ENCODE peak calls at places on chromosomes 16 and 17, in nine cellular contexts. G is Peyer's patch, C is A549, K is upper lobe of left lung, F is sigmoid colon, V is HCT116, S is esophagus squamous epithelium, E is lower leg skin, U is ovary. X is an unnamed sample.

GRCh38 chr17:73208139-73208827 is 15.4 kb downstream of the COG1 start:
- DNase-seq in G (no peak), C (no peak), K (no peak), F (no peak), V (no peak), S (no peak), E (no peak), U (no peak), X (no peak)

GRCh38 chr16:47374629-47375028 is 86.2 kb downstream of the ITFG1 start:
- DNase-seq in G (no peak), C (no peak), K (no peak), F (no peak), V (no peak), S (no peak), E (no peak), U (no peak), X (no peak)

GRCh38 chr17:67442787-67443624 is 65.9 kb downstream of the PITPNC1 start:
- DNase-seq in G (no peak), C (no peak), K (no peak), F (no peak), V (no peak), S (no peak), E (no peak), U (no peak), X (no peak)

GRCh38 chr17:65115721-65116312 is 21.4 kb upstream of the RGS9 start:
- DNase-seq in G (no peak), C (no peak), K (no peak), F (no peak), V (no peak), S (no peak), E (no peak), U (no peak), X (no peak)

GRCh38 chr17:83145831-83146230 is 66.4 kb downstream of the METRNL start:
- DNase-seq in G (no peak), C (no peak), K (no peak), F (peak), V (no peak), S (no peak), E (peak), U (no peak), X (no peak)

GRCh38 chr17:74404802-74405201 is 27.1 kb upstream of the GPRC5C start:
- DNase-seq in G (no peak), C (no peak), K (no peak), F (no peak), V (no peak), S (no peak), E (no peak), U (no peak), X (no peak)

GRCh38 chr16:74842413-74842812 is 67.8 kb upstream of the FA2H start:
- DNase-seq in G (no peak), C (no peak), K (no peak), F (no peak), V (no peak), S (no peak), E (no peak), U (no peak), X (no peak)

GRCh38 chr17:75019710-75020109 is 7.2 kb downstream of the MRPL58 start:
- DNase-seq in G (no peak), C (no peak), K (no peak), F (no peak), V (no peak), S (no peak), E (no peak), U (no peak), X (no peak)

GRCh38 chr17:1592751-1593629 is 30.4 kb upstream of the PITPNA start:
- DNase-seq in G (peak), C (no peak), K (no peak), F (no peak), V (no peak), S (no peak), E (no peak), U (no peak), X (peak)

GRCh38 chr17:58702708-58703107 is 10.3 kb downstream of the RAD51C start:
- DNase-seq in G (no peak), C (no peak), K (no peak), F (no peak), V (no peak), S (no peak), E (no peak), U (no peak), X (no peak)

GRCh38 chr17:76276461-76277299 is 11.5 kb downstream of the UBALD2 start:
- DNase-seq in G (no peak), C (no peak), K (no peak), F (no peak), V (no peak), S (no peak), E (no peak), U (no peak), X (no peak)

DNA sequence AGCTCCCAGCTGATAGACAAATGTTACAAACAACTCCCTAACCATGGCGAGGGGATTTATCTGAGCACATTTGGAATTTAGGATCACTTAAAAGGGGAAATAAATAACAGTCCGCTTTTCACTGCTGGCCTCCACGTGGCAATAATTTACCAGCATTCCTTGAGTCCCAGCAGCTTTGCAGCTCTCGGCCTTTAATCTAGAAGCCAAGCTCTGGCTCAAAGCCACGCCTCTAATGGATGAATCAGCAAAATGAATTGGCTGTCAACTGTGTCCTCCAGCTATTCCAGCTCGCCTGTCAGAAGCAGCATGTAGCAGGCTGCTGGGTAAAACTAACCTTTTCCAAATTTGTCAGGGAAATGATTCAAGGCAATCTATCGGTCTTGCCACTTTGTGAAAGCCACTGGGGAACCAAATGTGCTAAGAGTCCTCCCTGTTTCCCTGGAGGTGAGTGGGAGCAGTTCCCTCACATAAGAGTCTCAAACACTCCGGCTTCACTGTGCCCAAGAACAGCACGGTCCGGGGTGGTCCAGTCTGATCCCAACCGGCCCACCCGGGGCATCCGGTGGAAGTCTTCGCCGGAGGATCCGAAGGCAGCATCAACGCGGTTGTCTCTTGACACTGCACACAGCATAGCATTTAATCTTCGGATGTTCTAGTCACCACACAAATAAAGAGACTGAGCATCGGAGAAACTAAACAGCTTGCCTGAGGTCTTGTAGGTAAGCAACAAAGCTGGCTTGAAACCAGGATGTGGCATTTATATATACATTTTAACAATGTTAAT is 143.3 kb downstream of the PARN start:
- DNase-seq in G (peak), C (peak), K (peak), F (peak), V (peak), S (no peak), E (peak), U (peak), X (peak)
- TF ChIP-seq POLR2A in G (no peak), C (no peak), K (no peak), F (no peak), V (no peak), S (no peak), E (no peak), U (no peak), X (no peak)

GRCh38 chr16:68084504-68085258 is 489 bp upstream of the NFATC3 start:
- DNase-seq in G (peak), C (peak), K (peak), F (peak), V (no peak), S (peak), E (peak), U (peak), X (peak)
- TF ChIP-seq CTCF in G (no peak), C (no peak), K (no peak), F (no peak), V (no peak), S (peak), E (peak), U (no peak), X (peak)

GRCh38 chr16:71626858-71627213 is 852 bp downstream of the MARVELD3 start:
- DNase-seq in G (peak), C (peak), K (peak), F (no peak), V (peak), S (no peak), E (no peak), U (peak), X (peak)
- H3K4me3 ChIP-seq in G (peak), C (peak), K (peak), F (peak), V (peak), S (peak), E (peak), U (peak), X (peak)

GRCh38 chr17:79473111-79473835 is 137.6 kb downstream of the RBFOX3 start:
- DNase-seq in G (peak), C (peak), K (no peak), F (no peak), V (no peak), S (no peak), E (no peak), U (peak), X (no peak)
- TF ChIP-seq POLR2A in G (no peak), C (no peak), K (no peak), F (no peak), V (no peak), S (no peak), E (no peak), U (no peak), X (no peak)

DNA sequence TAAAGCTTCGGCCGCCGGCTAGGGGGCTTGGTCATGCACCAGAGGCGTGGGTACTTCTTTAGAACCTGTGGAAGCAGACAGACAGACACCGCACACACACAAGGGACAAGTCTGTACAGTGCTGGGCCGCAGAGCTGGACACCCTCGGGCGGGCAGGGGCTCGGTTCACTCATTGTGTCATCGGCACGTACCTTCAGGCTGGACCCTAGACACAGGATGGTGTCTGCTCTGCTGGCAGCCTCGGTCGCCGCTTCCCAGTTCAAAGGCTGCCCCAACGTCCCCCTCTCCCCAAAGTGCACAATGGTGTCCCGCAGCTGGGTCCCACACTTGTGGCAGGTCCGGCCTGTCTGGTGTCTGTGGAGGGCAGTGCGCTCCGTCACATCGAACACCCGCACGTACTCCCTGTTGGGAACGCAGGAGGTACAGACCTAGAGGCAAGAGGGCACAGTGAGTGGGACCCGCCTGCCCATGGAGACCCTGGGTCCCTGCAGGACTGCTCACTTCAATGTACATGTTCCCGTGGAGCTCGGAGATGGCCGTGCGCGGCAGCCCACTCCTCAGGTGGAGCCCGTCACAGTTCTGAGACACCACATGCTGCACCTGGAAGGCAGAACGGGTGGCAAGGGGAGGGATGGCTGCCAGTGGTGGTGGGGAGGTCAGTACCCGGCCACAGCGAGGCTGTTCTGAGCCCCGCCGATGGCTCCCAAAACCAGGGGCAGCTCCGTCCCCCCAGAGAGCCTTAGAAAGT is 3.1 kb upstream of the PCYT2 start:
- DNase-seq in G (no peak), C (no peak), K (no peak), F (peak), V (no peak), S (no peak), E (no peak), U (no peak), X (no peak)
- TF ChIP-seq CTCF in G (no peak), C (no peak), K (no peak), F (no peak), V (no peak), S (no peak), E (no peak), U (no peak), X (no peak)

GRCh38 chr17:7239091-7240027 is at the start of gene PHF23:
- DNase-seq in G (peak), C (peak), K (peak), F (peak), V (peak), S (peak), E (peak), U (peak), X (peak)

GRCh38 chr17:7240375-7240774 is 1.1 kb upstream of the PHF23 start:
- DNase-seq in G (no peak), C (no peak), K (no peak), F (no peak), V (no peak), S (no peak), E (no peak), U (no peak), X (no peak)

GRCh38 chr17:7242717-7243576 is 698 bp upstream of the GABARAP start:
- DNase-seq in G (peak), C (peak), K (peak), F (peak), V (peak), S (peak), E (peak), U (peak), X (peak)

GRCh38 chr17:7241783-7242716 is at the start of gene GABARAP:
- DNase-seq in G (peak), C (peak), K (peak), F (peak), V (peak), S (peak), E (peak), U (peak), X (peak)

DNA sequence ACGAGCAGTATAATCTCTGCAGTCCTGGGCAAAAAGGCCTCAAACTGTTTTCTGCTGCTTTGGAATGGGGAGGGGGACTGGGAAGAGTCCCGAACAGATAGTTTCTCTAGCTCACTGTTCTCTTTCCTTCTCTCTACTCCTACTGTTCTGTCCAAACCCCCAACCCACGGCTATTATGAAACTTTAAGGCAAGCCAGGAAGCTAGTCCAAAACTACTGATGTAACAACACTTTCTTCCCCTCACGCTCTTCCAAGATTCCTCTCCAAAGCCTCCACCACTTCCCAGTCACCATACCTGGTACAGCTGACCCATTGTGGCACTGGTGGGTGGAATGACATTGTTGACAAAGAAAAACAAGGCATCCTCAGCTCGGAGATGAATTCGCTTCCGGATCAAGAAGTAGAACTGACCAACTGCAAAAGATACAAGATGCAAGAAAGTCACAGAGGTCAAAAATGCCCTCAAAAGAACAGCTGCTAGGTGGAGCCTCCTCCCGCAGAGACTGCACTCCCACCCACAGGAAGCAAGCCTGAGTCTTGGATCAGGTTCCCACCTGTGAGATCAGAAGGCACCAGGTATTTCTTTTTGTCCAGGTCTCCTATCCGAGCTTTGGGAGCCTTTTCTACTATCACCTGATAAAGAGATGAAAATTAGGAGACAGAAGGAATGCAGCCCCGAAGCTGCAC is 1.1 kb downstream of the GABARAP start:
- DNase-seq in G (no peak), C (no peak), K (no peak), F (no peak), V (no peak), S (no peak), E (no peak), U (no peak), X (no peak)
- H3K4me3 ChIP-seq in G (peak), C (peak), K (peak), F (peak), V (peak), S (peak), E (peak), U (peak), X (peak)

DNA sequence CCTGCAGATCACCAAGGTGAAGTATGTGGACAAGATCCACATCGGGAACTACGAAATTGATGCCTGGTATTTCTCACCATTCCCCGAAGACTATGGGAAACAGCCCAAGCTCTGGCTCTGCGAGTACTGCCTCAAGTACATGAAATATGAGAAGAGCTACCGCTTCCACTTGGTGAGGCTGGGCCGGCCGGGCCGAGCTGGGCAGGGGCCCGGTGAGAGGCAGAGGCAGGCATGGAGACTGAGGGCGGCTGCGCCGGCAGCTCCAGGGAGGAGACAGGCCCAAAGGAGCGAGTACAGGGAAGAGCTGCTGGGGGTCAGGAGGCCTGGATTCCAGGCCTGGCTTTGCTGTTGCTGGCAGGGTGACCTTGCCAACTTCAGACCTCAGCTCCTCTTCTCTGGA is 8.3 kb downstream of the PRSS8 start:
- DNase-seq in G (no peak), C (no peak), K (peak), F (no peak), V (no peak), S (no peak), E (no peak), U (no peak), X (no peak)
- TF ChIP-seq POLR2A in G (no peak), C (no peak), K (peak), F (no peak), V (no peak), S (no peak), E (no peak), U (no peak), X (no peak)